ENCODE peak calls at places on chromosomes 4 and X, in seven cellular contexts. K, V, X, Y, P, W and R are unnamed samples.
A peak's percentile ranks its signal among the peaks of the same experiment; 100 is the strongest.

GRCh38 chrX:51484616-51485015 is 11.8 kb downstream of the NUDT11 start:
- DNase-seq in K (no peak), V (no peak), X (no peak), Y (no peak), P (no peak), W (no peak), R (no peak)

GRCh38 chrX:18394477-18394876 is 30.9 kb upstream of the CDKL5 start:
- DNase-seq in K (peak; percentile 33), V (no peak), X (no peak), Y (no peak), P (no peak), W (no peak), R (no peak)

GRCh38 chrX:78886550-78886949 is 58.6 kb upstream of the P2RY10 start:
- DNase-seq in K (no peak), V (no peak), X (no peak), Y (no peak), P (no peak), W (peak; percentile 6), R (no peak)

GRCh38 chrX:47571896-47572295 is 10.3 kb upstream of the TIMP1 start:
- DNase-seq in K (no peak), V (no peak), X (no peak), Y (no peak), P (no peak), W (no peak), R (no peak)

GRCh38 chr4:122450847-122451246 is 5.7 kb downstream of the IL2 start:
- DNase-seq in K (no peak), V (no peak), X (no peak), Y (peak; percentile 73), P (no peak), W (peak; percentile 11), R (peak; percentile 4)

GRCh38 chrX:47540754-47541538 is 20.1 kb upstream of the ARAF start:
- DNase-seq in K (peak; percentile 90), V (peak; percentile 59), X (peak; percentile 77), Y (peak; percentile 78), P (peak; percentile 78), W (peak; percentile 89), R (peak; percentile 80)

GRCh38 chr4:145285928-145286327 is 105.5 kb upstream of the OTUD4 start:
- DNase-seq in K (peak; percentile 57), V (no peak), X (no peak), Y (no peak), P (no peak), W (no peak), R (no peak)

GRCh38 chr4:111066887-111067286 is 444.0 kb upstream of the PITX2 start:
- DNase-seq in K (peak; percentile 70), V (no peak), X (no peak), Y (no peak), P (no peak), W (no peak), R (peak; percentile 15)

DNA sequence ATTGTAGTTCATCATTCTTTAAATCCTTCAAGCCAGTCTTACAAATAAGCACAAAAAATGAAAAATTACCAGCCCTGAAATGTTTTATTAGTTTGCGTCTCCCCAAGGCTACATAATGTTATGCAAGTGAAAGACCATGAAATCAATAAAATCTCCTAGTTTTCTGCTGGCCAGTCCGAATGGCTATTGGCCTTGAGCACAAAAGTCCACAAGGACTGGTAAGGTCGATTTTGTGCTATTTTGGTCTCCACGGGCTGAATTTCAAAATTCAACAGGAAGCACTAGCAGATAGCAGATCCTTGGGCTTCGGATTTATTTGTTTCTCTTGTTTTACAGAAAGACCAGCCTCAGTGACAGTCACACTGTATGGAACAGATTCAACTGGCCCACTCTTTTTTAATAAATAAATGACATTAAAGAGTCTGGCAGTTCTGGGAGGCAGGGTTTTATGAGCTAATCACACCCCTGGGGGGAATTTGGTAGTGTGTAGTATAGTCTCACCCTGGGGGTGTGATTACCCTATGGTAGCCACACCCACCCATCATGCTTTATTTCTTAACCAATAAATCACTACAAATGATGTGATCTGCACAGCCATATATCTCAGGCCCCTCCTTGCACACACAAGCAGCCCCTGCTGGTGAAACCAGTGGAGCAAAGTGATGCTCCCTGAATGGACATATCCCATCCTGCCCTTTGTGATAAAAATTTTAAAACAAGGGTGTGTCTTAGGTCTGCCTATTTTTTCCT is 51.1 kb upstream of the TMEM33 start:
- DNase-seq in K (no peak), V (no peak), X (no peak), Y (no peak), P (no peak), W (no peak), R (no peak)
- TF ChIP-seq CTCF in K (no peak), V (no peak), X (no peak), Y (no peak), P (no peak), W (no peak), R (no peak)

GRCh38 chrX:30887721-30888120 is 1.3 kb downstream of the TAB3 start:
- DNase-seq in K (no peak), V (no peak), X (no peak), Y (no peak), P (no peak), W (no peak), R (no peak)
- H3K4me3 ChIP-seq in K (peak overlapping the region; percentile 82), V (peak overlapping the region; percentile 89), X (peak overlapping the region; percentile 89), Y (peak overlapping the region; percentile 63), P (peak overlapping the region; percentile 80), W (peak overlapping the region; percentile 90), R (peak overlapping the region; percentile 64)

GRCh38 chrX:581066-581465 is 49.5 kb upstream of the SHOX start:
- DNase-seq in K (no peak), V (no peak), X (no peak), Y (no peak), P (no peak), W (no peak), R (no peak)
- TF ChIP-seq CTCF in K (no peak), V (no peak), X (no peak), Y (no peak), P (no peak), W (no peak), R (no peak)

GRCh38 chrX:101410461-101410860 is 2.4 kb downstream of the HNRNPH2 start:
- DNase-seq in K (peak; percentile 18), V (no peak), X (no peak), Y (no peak), P (no peak), W (no peak), R (no peak)
- H3K4me3 ChIP-seq in K (peak overlapping the region; percentile 96), V (peak overlapping the region; percentile 93), X (peak overlapping the region; percentile 7), Y (no peak overlapping the region), P (no peak overlapping the region), W (no peak overlapping the region), R (no peak overlapping the region)

GRCh38 chr4:168674869-168675268 is 178.0 kb downstream of the PALLD start:
- DNase-seq in K (no peak), V (no peak), X (no peak), Y (no peak), P (no peak), W (peak; percentile 36), R (no peak)
- TF ChIP-seq CTCF in K (no peak), V (no peak), X (no peak), Y (no peak), P (no peak), W (no peak), R (no peak)

DNA sequence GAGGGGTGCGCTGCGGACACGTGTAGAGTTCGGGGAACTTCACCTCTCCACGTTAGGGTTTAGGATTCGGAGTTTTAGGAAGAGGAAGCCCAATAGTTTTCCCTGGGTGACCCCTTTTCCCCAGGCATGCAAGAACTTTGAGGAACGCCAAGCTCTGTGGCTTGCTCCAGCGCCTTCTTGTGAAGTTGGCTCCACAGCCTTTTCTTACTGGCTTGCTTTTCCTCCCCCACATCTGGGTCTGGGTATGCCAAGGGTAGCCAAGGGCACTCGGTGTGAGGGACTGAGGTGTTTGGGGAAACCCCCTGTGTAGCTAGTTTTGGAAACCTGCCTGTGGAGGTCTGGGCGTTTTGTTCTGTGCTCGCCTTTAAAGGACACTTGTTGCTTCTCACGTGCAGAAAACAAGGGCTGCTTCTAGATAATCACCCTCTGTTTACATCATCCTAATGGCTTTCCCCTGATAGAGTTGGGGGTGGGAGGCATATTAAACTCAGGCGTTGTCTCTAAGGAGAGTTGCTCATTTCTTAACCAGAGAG is 746 bp downstream of the EDNRA start:
- DNase-seq in K (peak; percentile 38), V (no peak), X (no peak), Y (no peak), P (no peak), W (peak; percentile 25), R (no peak)
- H3K4me3 ChIP-seq in K (peak overlapping the region; percentile 76), V (peak overlapping the region; percentile 46), X (peak overlapping the region; percentile 49), Y (peak overlapping the region; percentile 44), P (peak overlapping the region; percentile 64), W (peak overlapping the region; percentile 84), R (no peak overlapping the region)

DNA sequence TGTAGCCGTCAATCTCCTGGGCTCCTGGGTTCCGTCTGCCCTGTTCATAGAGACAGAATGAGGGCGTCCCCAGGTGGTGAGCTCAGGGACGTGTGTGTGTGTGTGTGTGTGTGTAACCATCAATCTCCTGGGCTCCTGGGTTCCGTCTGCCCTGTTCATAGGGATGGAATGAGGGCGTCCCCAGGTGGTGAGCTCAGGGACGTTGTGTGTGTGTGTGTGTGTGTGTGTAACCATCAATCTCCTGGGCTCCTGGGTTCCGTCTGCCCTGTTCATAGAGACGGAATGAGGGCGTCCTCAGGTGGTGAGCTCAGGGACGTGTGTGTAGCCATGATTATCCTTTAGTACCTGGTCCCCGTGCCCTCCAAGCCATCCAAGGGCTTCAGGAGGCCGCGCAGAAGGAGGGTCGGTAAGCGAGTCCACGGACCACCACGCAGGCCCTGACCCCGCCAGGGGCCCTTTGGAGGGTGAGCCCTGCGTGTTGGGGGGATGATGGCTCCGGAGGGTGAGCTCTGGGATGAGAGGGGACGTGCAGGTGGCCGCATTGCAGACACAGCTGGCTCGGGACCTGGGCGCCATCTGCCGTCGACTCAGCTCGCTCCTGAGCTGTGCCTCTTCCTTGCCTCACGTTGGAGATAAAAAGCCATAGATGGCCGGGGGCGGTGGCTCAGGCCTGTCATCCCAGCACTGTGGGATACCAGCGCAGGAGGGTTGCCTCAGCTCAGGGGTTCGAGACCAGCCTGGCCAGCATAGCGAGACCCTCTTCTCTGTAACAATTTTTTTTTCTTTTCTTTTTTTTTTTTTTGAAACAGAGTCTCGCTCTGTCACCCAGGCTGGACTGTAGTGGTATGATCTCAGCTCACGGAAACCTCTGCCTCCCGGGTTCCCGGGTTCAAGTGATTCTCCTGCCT is 5.4 kb upstream of the GTPBP6 start:
- DNase-seq in K (peak; percentile 81), V (peak; percentile 43), X (peak; percentile 50), Y (peak; percentile 67), P (peak; percentile 75), W (peak; percentile 88), R (peak; percentile 46)
- TF ChIP-seq CTCF in K (no peak), V (no peak), X (no peak), Y (no peak), P (no peak), W (peak; percentile 42), R (peak; percentile 66)

GRCh38 chr4:1485280-1485679 is 79.0 kb upstream of the NKX1-1 start:
- DNase-seq in K (no peak), V (no peak), X (no peak), Y (no peak), P (no peak), W (no peak), R (no peak)
- H3K4me3 ChIP-seq in K (no peak overlapping the region), V (no peak overlapping the region), X (no peak overlapping the region), Y (no peak overlapping the region), P (no peak overlapping the region), W (no peak overlapping the region), R (no peak overlapping the region)

GRCh38 chrX:96182366-96182765 is 502.3 kb upstream of the DIAPH2 start:
- DNase-seq in K (no peak), V (peak; percentile 35), X (peak; percentile 24), Y (no peak), P (no peak), W (peak; percentile 48), R (peak; percentile 19)
- TF ChIP-seq CTCF in K (peak; percentile 32), V (peak; percentile 50), X (peak; percentile 27), Y (no peak), P (no peak), W (peak; percentile 51), R (peak; percentile 76)